ENCODE peak calls at places on chromosomes 3 and 15, in nine cellular contexts. Z is lower lobe of right lung, E is fibroblast of lung, R is GM23338, L is AG10803, N is omental fat pad, C is brain microvascular endothelial cell, B is bronchial epithelial cell, F is cardiac muscle cell. P is an unnamed sample.

GRCh38 chr3:184786271-184787010 is 25.5 kb upstream of the VPS8 start:
- DNase-seq in R (no peak), N (no peak), Z (peak), C (peak), F (peak), B (no peak), L (peak), E (peak), P (no peak)

GRCh38 chr3:151314593-151314992 is 2.0 kb downstream of the GPR87 start:
- DNase-seq in F (no peak), Z (no peak), B (no peak), N (no peak), R (no peak), C (no peak), E (no peak), L (no peak), P (no peak)

GRCh38 chr3:70738310-70738681 is 425.9 kb upstream of the MDFIC2 start:
- DNase-seq in C (no peak), R (no peak), B (no peak), F (no peak), Z (no peak), E (no peak), L (no peak), N (no peak), P (no peak)

GRCh38 chr3:12097972-12098371 is 60.7 kb downstream of the TIMP4 start:
- DNase-seq in L (no peak), E (peak), Z (no peak), R (no peak), C (no peak), N (no peak), B (no peak), F (no peak), P (no peak)

GRCh38 chr3:69012836-69013255 is 638 bp downstream of the EOGT start:
- DNase-seq in R (peak), B (peak), E (peak), N (no peak), Z (peak), L (peak), F (peak), C (peak), P (peak)

GRCh38 chr3:5061218-5061569 is 60.9 kb upstream of the ARL8B start:
- DNase-seq in C (no peak), L (peak), E (no peak), B (no peak), R (no peak), F (no peak), N (no peak), Z (no peak), P (no peak)

GRCh38 chr3:87206070-87206469 is 21.0 kb upstream of the CHMP2B start:
- DNase-seq in Z (no peak), L (peak), E (peak), R (no peak), C (peak), F (peak), B (peak), N (no peak), P (no peak)

GRCh38 chr15:75721462-75721922 is 8.8 kb upstream of the CSPG4 start:
- DNase-seq in L (no peak), Z (peak), R (no peak), B (no peak), C (no peak), E (no peak), N (no peak), F (no peak), P (no peak)

GRCh38 chr3:10585945-10586344 is 80.6 kb upstream of the ATP2B2 start:
- DNase-seq in N (no peak), L (no peak), E (no peak), C (no peak), R (no peak), Z (no peak), F (no peak), B (no peak), P (no peak)

GRCh38 chr3:35946121-35946856 is 307.0 kb downstream of the ARPP21 start:
- DNase-seq in Z (no peak), E (peak), R (peak), B (peak), F (peak), L (peak), N (no peak), C (no peak), P (no peak)

GRCh38 chr3:4935347-4935746 is 43.9 kb upstream of the BHLHE40 start:
- DNase-seq in E (peak), C (no peak), L (no peak), R (no peak), F (no peak), N (no peak), B (peak), Z (no peak), P (no peak)

GRCh38 chr15:75195122-75195765 is 6.4 kb upstream of the C15orf39 start:
- DNase-seq in N (no peak), L (no peak), Z (no peak), E (peak), C (no peak), R (peak), F (peak), B (no peak), P (no peak)

GRCh38 chr15:29270169-29270955 is 740 bp upstream of the NSMCE3 start:
- DNase-seq in C (no peak), B (peak), F (peak), N (no peak), Z (no peak), L (peak), E (peak), R (no peak), P (no peak)

GRCh38 chr15:63833246-63833696 is 477 bp downstream of the HERC1 start:
- DNase-seq in B (no peak), N (no peak), F (peak), E (peak), Z (peak), R (peak), L (peak), C (no peak), P (peak)

GRCh38 chr15:52208306-52208946 is 17.2 kb upstream of the GNB5 start:
- DNase-seq in R (peak), N (peak), L (peak), C (peak), B (peak), E (peak), Z (peak), F (peak), P (no peak)

GRCh38 chr15:26864664-26865191 is 2.1 kb upstream of the GABRA5 start:
- DNase-seq in B (peak), L (peak), C (peak), E (peak), N (no peak), F (peak), Z (no peak), R (peak), P (no peak)
- TF ChIP-seq CTCF in B (peak), L (peak), C (peak), E (peak), N (no peak), F (peak), Z (peak), R (peak), P (peak)

GRCh38 chr15:39555885-39556284 is 25.0 kb upstream of the THBS1 start:
- DNase-seq in Z (no peak), C (no peak), R (peak), B (peak), E (peak), L (no peak), F (peak), N (no peak), P (no peak)

GRCh38 chr15:39552546-39552945 is 28.3 kb upstream of the THBS1 start:
- DNase-seq in F (peak), L (peak), R (no peak), C (no peak), E (no peak), N (no peak), B (no peak), Z (no peak), P (no peak)

GRCh38 chr15:39556461-39556860 is 24.4 kb upstream of the THBS1 start:
- DNase-seq in E (no peak), C (no peak), R (no peak), B (peak), F (no peak), Z (no peak), N (no peak), L (no peak), P (no peak)

GRCh38 chr15:39553947-39554731 is 26.7 kb upstream of the THBS1 start:
- DNase-seq in N (no peak), E (no peak), C (no peak), L (no peak), B (peak), Z (no peak), F (no peak), R (no peak), P (no peak)

GRCh38 chr15:39554746-39555387 is 26.0 kb upstream of the THBS1 start:
- DNase-seq in E (peak), B (no peak), L (no peak), Z (no peak), N (no peak), C (no peak), R (no peak), F (no peak), P (no peak)
- TF ChIP-seq CTCF in E (no peak), B (no peak), L (no peak), Z (no peak), N (no peak), C (no peak), R (no peak), F (no peak), P (no peak)

GRCh38 chr3:138047596-138048195 is 37.7 kb downstream of the CLDN18 start:
- DNase-seq in L (no peak), C (no peak), R (no peak), Z (no peak), E (no peak), F (no peak), N (no peak), B (no peak), P (no peak)

GRCh38 chr3:138046955-138047354 is 37.0 kb downstream of the CLDN18 start:
- DNase-seq in E (no peak), N (no peak), L (no peak), R (no peak), C (no peak), F (no peak), B (peak), Z (no peak), P (no peak)

GRCh38 chr3:138046084-138046483 is 36.1 kb downstream of the CLDN18 start:
- DNase-seq in L (no peak), N (no peak), R (no peak), C (no peak), Z (no peak), B (no peak), F (no peak), E (no peak), P (no peak)

GRCh38 chr3:138051946-138052802 is 42.2 kb downstream of the CLDN18 start:
- DNase-seq in N (no peak), F (peak), L (peak), C (peak), R (peak), Z (peak), E (peak), B (peak), P (no peak)

GRCh38 chr3:138049157-138049919 is 39.4 kb downstream of the CLDN18 start:
- DNase-seq in C (peak), Z (no peak), F (peak), R (peak), B (peak), N (no peak), E (peak), L (peak), P (no peak)
- TF ChIP-seq CTCF in C (peak), Z (no peak), F (no peak), R (peak), B (peak), N (no peak), E (peak), L (no peak), P (no peak)

GRCh38 chr3:128012050-128012449 is 40.2 kb upstream of the SEC61A1 start:
- DNase-seq in C (no peak), E (no peak), B (no peak), F (no peak), N (no peak), L (no peak), R (no peak), Z (no peak), P (no peak)

GRCh38 chr3:128014548-128014947 is 37.7 kb upstream of the SEC61A1 start:
- DNase-seq in L (no peak), Z (no peak), B (no peak), N (no peak), C (no peak), E (no peak), F (no peak), R (no peak), P (no peak)

GRCh38 chr3:128009952-128010846 is 42.0 kb upstream of the SEC61A1 start:
- DNase-seq in Z (no peak), B (peak), F (peak), L (peak), C (no peak), N (no peak), R (no peak), E (peak), P (no peak)

GRCh38 chr3:128006471-128007424 is 45.5 kb upstream of the SEC61A1 start:
- DNase-seq in E (no peak), B (no peak), R (peak), N (no peak), F (peak), Z (no peak), C (no peak), L (no peak), P (no peak)

GRCh38 chr3:128011140-128011539 is 41.1 kb upstream of the SEC61A1 start:
- DNase-seq in E (peak), B (peak), Z (peak), R (peak), N (no peak), L (peak), F (peak), C (peak), P (no peak)
- TF ChIP-seq CTCF in E (peak), B (peak), Z (peak), R (peak), N (no peak), L (peak), F (peak), C (peak), P (no peak)

DNA sequence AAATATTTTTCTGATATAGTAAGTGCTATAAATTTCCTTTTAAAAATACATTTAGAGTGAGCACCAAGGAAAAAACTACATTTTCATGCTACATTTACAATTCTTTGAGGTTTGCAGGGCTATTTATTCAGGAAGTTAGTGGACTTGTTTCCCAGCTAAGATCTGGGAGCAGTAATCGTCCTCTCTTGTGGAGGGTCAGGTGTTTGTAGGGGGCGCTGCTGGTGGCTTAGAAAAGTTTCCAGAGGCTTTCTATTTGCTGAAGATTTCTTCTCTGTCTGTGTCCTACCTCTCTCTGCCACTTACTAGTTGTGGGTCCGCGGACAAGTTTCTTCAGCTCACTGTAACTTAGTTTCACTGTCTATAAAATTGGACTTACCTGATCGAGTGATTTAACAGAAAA is 163.9 kb downstream of the PEX5L start:
- DNase-seq in R (peak), C (no peak), N (no peak), Z (no peak), E (no peak), F (no peak), L (no peak), B (no peak), P (no peak)
- TF ChIP-seq CTCF in R (peak), C (no peak), N (no peak), Z (no peak), E (no peak), F (no peak), L (no peak), B (no peak), P (no peak)

GRCh38 chr15:39594056-39594763 is 13.3 kb downstream of the THBS1 start:
- DNase-seq in E (peak), L (peak), R (no peak), F (peak), C (no peak), Z (no peak), B (peak), N (no peak), P (no peak)
- TF ChIP-seq CTCF in E (no peak), L (no peak), R (peak), F (no peak), C (no peak), Z (no peak), B (no peak), N (no peak), P (no peak)

DNA sequence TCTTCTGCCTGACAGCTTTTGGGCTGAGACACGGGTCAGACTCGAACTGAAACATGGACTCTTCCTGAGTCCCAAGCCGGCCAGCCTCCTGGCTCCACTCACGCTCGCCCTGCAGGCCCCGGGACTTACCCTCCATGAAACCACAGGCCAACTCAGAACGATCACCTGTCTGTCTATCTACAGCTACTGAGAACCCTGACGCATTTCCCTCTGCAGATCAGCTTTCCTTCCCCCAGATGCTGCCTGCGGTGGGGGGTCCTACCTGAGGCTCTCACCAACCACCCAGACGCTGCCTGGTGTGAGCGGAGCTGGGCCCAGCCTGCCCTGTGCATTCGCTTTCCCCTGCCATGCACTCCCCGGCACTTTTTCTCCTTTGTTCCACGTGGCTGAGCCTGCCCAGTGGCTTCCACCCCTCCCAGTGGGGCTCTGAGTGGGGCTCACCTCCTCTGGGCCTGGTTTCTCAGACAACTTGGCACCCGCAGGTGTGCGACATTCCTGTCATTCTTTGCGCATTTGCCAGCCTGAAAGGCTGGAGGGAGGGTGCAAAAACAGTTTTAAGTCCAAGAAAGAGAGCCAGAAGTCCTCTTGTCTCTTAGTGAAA is 60.2 kb downstream of the PLXNA1 start:
- DNase-seq in E (peak), C (no peak), R (peak), F (no peak), N (no peak), Z (peak), L (peak), B (peak), P (no peak)
- TF ChIP-seq CTCF in E (no peak), C (no peak), R (no peak), F (no peak), N (no peak), Z (no peak), L (no peak), B (no peak), P (no peak)

GRCh38 chr3:111012388-111013248 is 59.0 kb upstream of the NECTIN3 start:
- DNase-seq in L (no peak), F (peak), E (no peak), B (peak), C (no peak), Z (no peak), R (peak), N (no peak), P (no peak)
- TF ChIP-seq CTCF in L (peak), F (peak), E (no peak), B (peak), C (peak), Z (peak), R (peak), N (no peak), P (no peak)

GRCh38 chr3:72836409-72836808 is 11.8 kb downstream of the SHQ1 start:
- DNase-seq in B (no peak), L (no peak), F (no peak), C (no peak), R (no peak), N (no peak), Z (no peak), E (no peak), P (no peak)

GRCh38 chr3:72839057-72839456 is 9.2 kb downstream of the SHQ1 start:
- DNase-seq in N (no peak), R (no peak), B (no peak), F (no peak), C (no peak), L (no peak), E (no peak), Z (no peak), P (no peak)

GRCh38 chr3:72836923-72837322 is 11.3 kb downstream of the SHQ1 start:
- DNase-seq in F (no peak), L (peak), E (no peak), Z (peak), N (no peak), B (no peak), R (no peak), C (no peak), P (peak)
- TF ChIP-seq CTCF in F (no peak), L (no peak), E (no peak), Z (no peak), N (no peak), B (no peak), R (no peak), C (no peak), P (no peak)

GRCh38 chr3:20558161-20558560 is 372.2 kb upstream of the SGO1 start:
- DNase-seq in B (no peak), N (no peak), E (no peak), L (no peak), C (no peak), R (no peak), F (no peak), Z (no peak), P (no peak)

GRCh38 chr3:20552605-20553275 is 366.7 kb upstream of the SGO1 start:
- DNase-seq in F (no peak), E (no peak), C (no peak), L (no peak), B (no peak), Z (no peak), N (no peak), R (no peak), P (no peak)
- TF ChIP-seq CTCF in F (no peak), E (no peak), C (no peak), L (no peak), B (no peak), Z (no peak), N (no peak), R (peak), P (no peak)

P was measured in suprapubic skin.